ENCODE peak calls at places on chromosomes 11 and 22, in eight cellular contexts. X is H1, Z is A549, F is HepG2, W is HCT116, Y is endothelial cell of umbilical vein, Q is K562, T is GM12878. G is an unnamed sample.

GRCh38 chr11:76209956-76210885 is 3.9 kb upstream of the WNT11 start:
- DNase-seq in Z (no peak), T (no peak), F (no peak), X (peak; percentile 62), Y (peak; percentile 70), W (no peak), Q (no peak), G (peak; percentile 70)

GRCh38 chr11:35040221-35040942 is 98.6 kb upstream of the CD44 start:
- DNase-seq in F (no peak), Z (peak; percentile 36), W (no peak), Q (peak; percentile 55), T (peak; percentile 84), Y (no peak), X (no peak), G (peak; percentile 91)

GRCh38 chr11:7688238-7688826 is 15.0 kb upstream of the CYB5R2 start:
- DNase-seq in T (no peak), Y (peak; percentile 36), F (peak; percentile 16), Q (peak; percentile 18), X (no peak), W (peak; percentile 12), Z (peak; percentile 50), G (peak; percentile 41)

GRCh38 chr11:102573851-102574250 is 43.3 kb upstream of the MMP7 start:
- DNase-seq in X (no peak), W (no peak), Y (no peak), T (no peak), Z (no peak), Q (no peak), F (no peak), G (peak; percentile 70)

GRCh38 chr11:44066732-44067131 is 662 bp downstream of the ACCS start:
- DNase-seq in X (no peak), Y (peak; percentile 86), F (no peak), Q (peak; percentile 23), Z (no peak), T (no peak), W (peak; percentile 31), G (peak; percentile 55)

GRCh38 chr11:132242662-132243061 is 872.2 kb downstream of the NTM start:
- DNase-seq in W (no peak), Z (no peak), X (no peak), Y (no peak), T (no peak), Q (no peak), F (no peak), G (no peak)

GRCh38 chr22:20648306-20648903 is 125.5 kb upstream of the SERPIND1 start:
- DNase-seq in T (no peak), W (no peak), Z (no peak), X (peak; percentile 11), Q (no peak), F (no peak), Y (no peak), G (no peak)

GRCh38 chr11:66347425-66348276 is at the start of gene B4GAT1:
- DNase-seq in F (peak; percentile 68), T (peak; percentile 98), Q (peak; percentile 90), Y (peak; percentile 96), Z (peak; percentile 81), X (peak; percentile 84), W (peak; percentile 85), G (peak; percentile 92)

GRCh38 chr22:39282642-39283311 is 36.6 kb downstream of the RPL3 start:
- DNase-seq in Z (no peak), X (no peak), Q (peak; percentile 53), Y (peak; percentile 89), F (no peak), W (no peak), T (no peak), G (no peak)

GRCh38 chr11:94776351-94777321 is 8.5 kb downstream of the AMOTL1 start:
- DNase-seq in Q (peak; percentile 70), Y (peak; percentile 24), X (no peak), Z (no peak), T (no peak), W (no peak), F (no peak), G (no peak)

GRCh38 chr22:38034278-38034882 is 22.8 kb upstream of the PICK1 start:
- DNase-seq in Z (peak; percentile 85), Q (peak; percentile 85), T (peak; percentile 15), X (peak; percentile 70), F (peak; percentile 50), Y (peak; percentile 77), W (peak; percentile 68), G (peak; percentile 96)

GRCh38 chr11:64661146-64661545 is 61.9 kb downstream of the NRXN2 start:
- DNase-seq in F (no peak), T (no peak), X (no peak), Y (no peak), W (no peak), Q (no peak), Z (no peak), G (peak; percentile 89)

GRCh38 chr11:96306933-96307747 is 35.9 kb downstream of the MAML2 start:
- DNase-seq in T (no peak), Q (peak; percentile 71), Z (peak; percentile 67), W (peak; percentile 95), X (no peak), F (peak; percentile 81), Y (peak; percentile 99), G (peak; percentile 19)

GRCh38 chr11:131464481-131464880 is 94.1 kb downstream of the NTM start:
- DNase-seq in W (no peak), X (no peak), Y (no peak), F (no peak), Z (no peak), T (no peak), Q (no peak), G (no peak)

GRCh38 chr11:59611570-59612565 is 3.7 kb downstream of the OSBP start:
- DNase-seq in X (no peak), T (no peak), Q (no peak), F (peak; percentile 52), Z (no peak), W (no peak), Y (peak; percentile 7), G (no peak)

GRCh38 chr22:20131593-20131855 is at the start of gene ZDHHC8:
- DNase-seq in X (no peak), Z (no peak), F (no peak), W (no peak), Q (peak; percentile 74), T (no peak), Y (no peak), G (peak; percentile 49)

GRCh38 chr11:1081601-1082311 is 7.1 kb downstream of the MUC2 start:
- DNase-seq in Q (no peak), W (no peak), X (no peak), F (no peak), Y (no peak), Z (no peak), T (no peak), G (no peak)

GRCh38 chr11:123006860-123007542 is 25.4 kb upstream of the BSX start:
- DNase-seq in Q (no peak), X (no peak), Z (no peak), Y (no peak), T (no peak), F (no peak), W (no peak), G (no peak)

GRCh38 chr11:119513806-119514170 is 90.8 kb upstream of the THY1 start:
- DNase-seq in X (no peak), F (no peak), T (no peak), Q (no peak), W (no peak), Z (no peak), Y (no peak), G (no peak)

GRCh38 chr11:72581067-72581466 is 93.2 kb downstream of the PDE2A start:
- DNase-seq in Z (no peak), Y (no peak), F (no peak), X (no peak), W (no peak), Q (no peak), T (no peak), G (no peak)

GRCh38 chr11:19244084-19244483 is 3.3 kb upstream of the E2F8 start:
- DNase-seq in Z (no peak), F (peak; percentile 28), T (no peak), W (no peak), X (no peak), Y (no peak), Q (no peak), G (peak; percentile 75)

GRCh38 chr11:99766816-99767215 is 746.1 kb downstream of the CNTN5 start:
- DNase-seq in T (no peak), Z (no peak), F (no peak), W (no peak), Y (no peak), X (no peak), Q (no peak), G (no peak)

GRCh38 chr11:128359515-128359914 is 227.8 kb downstream of the ETS1 start:
- DNase-seq in X (no peak), Z (no peak), Q (no peak), F (no peak), Y (peak; percentile 31), T (no peak), W (no peak), G (no peak)

GRCh38 chr22:39967996-39968968 is 8.1 kb downstream of the TMA7B start:
- DNase-seq in Y (no peak), Q (no peak), X (no peak), Z (no peak), T (no peak), F (no peak), W (no peak), G (no peak)

GRCh38 chr11:60378359-60378758 is at the start of gene MS4A7:
- DNase-seq in F (no peak), Q (no peak), Z (no peak), Y (no peak), W (no peak), X (no peak), T (peak; percentile 93), G (peak; percentile 90)

GRCh38 chr11:61454520-61454919 is 24.6 kb downstream of the SDHAF2 start:
- DNase-seq in Q (no peak), T (no peak), W (no peak), Y (no peak), F (no peak), Z (no peak), X (no peak), G (no peak)

GRCh38 chr11:23903044-23903704 is 593.7 kb upstream of the LUZP2 start:
- DNase-seq in W (no peak), F (peak; percentile 4), X (no peak), Z (no peak), Q (no peak), Y (peak; percentile 82), T (no peak), G (no peak)
- TF ChIP-seq MAX in W (no peak), F (no peak), X (no peak), Z (no peak), Q (no peak), Y (no peak), T (no peak), G (no peak)

GRCh38 chr22:36097880-36098279 is 62.7 kb downstream of the APOL3 start:
- DNase-seq in Y (no peak), Q (no peak), F (no peak), T (no peak), Z (no peak), X (no peak), W (no peak), G (no peak)
- TF ChIP-seq CTCF in Y (no peak), Q (no peak), F (no peak), T (no peak), Z (no peak), X (no peak), W (no peak), G (no peak)

GRCh38 chr11:77561257-77561656 is 28.5 kb upstream of the AQP11 start:
- DNase-seq in Y (no peak), X (no peak), W (no peak), Z (no peak), T (no peak), Q (no peak), F (no peak), G (no peak)
- TF ChIP-seq POLR2A in Y (no peak), X (no peak), W (no peak), Z (no peak), T (no peak), Q (no peak), F (no peak), G (no peak)

GRCh38 chr11:12669930-12670329 is 4.3 kb upstream of the TEAD1 start:
- DNase-seq in F (peak; percentile 65), W (no peak), Y (no peak), X (no peak), T (no peak), Z (no peak), Q (no peak), G (no peak)
- TF ChIP-seq MAX in F (no peak), W (no peak), Y (no peak), X (no peak), T (no peak), Z (no peak), Q (no peak), G (no peak)

G was measured in NB4.